ENCODE peak calls at places on chromosome 17, in four cellular contexts. T, D, V and O are unnamed samples.

GRCh38 chr17:64498308-64499203 is 1.7 kb upstream of the POLG2 start:
- DNase-seq in T (no peak), D (no peak), V (peak), O (no peak)

GRCh38 chr17:2058521-2059124 is 3.7 kb downstream of the HIC1 start:
- DNase-seq in T (peak), D (peak), V (peak), O (peak)

GRCh38 chr17:56866496-56866895 is 32.5 kb downstream of the DGKE start:
- DNase-seq in T (no peak), D (no peak), V (no peak), O (no peak)

GRCh38 chr17:62665599-62665998 is 38.1 kb downstream of the MRC2 start:
- DNase-seq in T (no peak), D (no peak), V (no peak), O (no peak)

GRCh38 chr17:57860414-57860999 is 10.7 kb upstream of the MRPS23 start:
- DNase-seq in T (no peak), D (no peak), V (no peak), O (no peak)

GRCh38 chr17:59899099-59899498 is 6.2 kb downstream of the RPS6KB1 start:
- DNase-seq in T (no peak), D (no peak), V (peak), O (no peak)

GRCh38 chr17:10702574-10702973 is 5.2 kb downstream of the ADPRM start:
- DNase-seq in T (peak), D (no peak), V (peak), O (no peak)

GRCh38 chr17:55159251-55159650 is 105.5 kb upstream of the HLF start:
- DNase-seq in T (peak), D (no peak), V (no peak), O (no peak)

GRCh38 chr17:67434061-67434525 is 57.0 kb downstream of the PITPNC1 start:
- DNase-seq in T (no peak), D (peak), V (peak), O (no peak)

GRCh38 chr17:18158022-18158600 is 25.5 kb upstream of the ALKBH5 start:
- DNase-seq in T (peak), D (peak), V (peak), O (peak)

GRCh38 chr17:1068356-1068755 is 71.4 kb downstream of the TIMM22 start:
- DNase-seq in T (no peak), D (no peak), V (no peak), O (no peak)

GRCh38 chr17:1221209-1221608 is 41.4 kb upstream of the ABR start:
- DNase-seq in T (no peak), D (no peak), V (no peak), O (no peak)

GRCh38 chr17:67390646-67391480 is 13.8 kb downstream of the PITPNC1 start:
- DNase-seq in T (peak), D (peak), V (peak), O (no peak)

GRCh38 chr17:59620064-59620359 is 317 bp downstream of the CLTC start:
- DNase-seq in T (no peak), D (no peak), V (no peak), O (no peak)

GRCh38 chr17:80124351-80124981 is 22.5 kb downstream of the EIF4A3 start:
- DNase-seq in T (peak), D (no peak), V (peak), O (peak)

GRCh38 chr17:35947156-35947585 is 3.7 kb upstream of the LYZL6 start:
- DNase-seq in T (peak), D (peak), V (peak), O (peak)

GRCh38 chr17:38598536-38598935 is 7.2 kb downstream of the SRCIN1 start:
- DNase-seq in T (peak), D (no peak), V (peak), O (no peak)

GRCh38 chr17:57935833-57936807 is 19.1 kb downstream of the CUEDC1 start:
- DNase-seq in T (peak), D (no peak), V (no peak), O (no peak)

GRCh38 chr17:309361-309888 is 43.2 kb downstream of the RPH3AL start:
- DNase-seq in T (no peak), D (no peak), V (peak), O (no peak)

GRCh38 chr17:32960815-32961214 is 30.8 kb upstream of the SPACA3 start:
- DNase-seq in T (no peak), D (no peak), V (no peak), O (no peak)

GRCh38 chr17:70254735-70255460 is 85.6 kb downstream of the KCNJ2 start:
- DNase-seq in T (peak), D (no peak), V (no peak), O (no peak)

GRCh38 chr17:82226170-82226808 is 2.6 kb upstream of the SLC16A3 start:
- DNase-seq in T (no peak), D (no peak), V (no peak), O (no peak)

GRCh38 chr17:83194761-83195329 is 115.4 kb downstream of the METRNL start:
- DNase-seq in T (peak), D (peak), V (no peak), O (peak)

GRCh38 chr17:16281351-16281750 is 64.3 kb downstream of the PIGL start:
- DNase-seq in T (peak), D (no peak), V (no peak), O (no peak)

GRCh38 chr17:79904865-79905264 is 65.6 kb upstream of the CBX4 start:
- DNase-seq in T (no peak), D (no peak), V (no peak), O (no peak)

GRCh38 chr17:63470116-63470515 is 6.7 kb upstream of the ACE start:
- DNase-seq in T (no peak), D (no peak), V (no peak), O (no peak)

GRCh38 chr17:2179615-2180295 is 123.8 kb downstream of the SMG6 start:
- DNase-seq in T (peak), D (peak), V (no peak), O (no peak)

GRCh38 chr17:75065562-75066151 is 18.6 kb downstream of the KCTD2 start:
- DNase-seq in T (no peak), D (no peak), V (peak), O (no peak)

GRCh38 chr17:75064460-75064859 is 17.4 kb downstream of the KCTD2 start:
- DNase-seq in T (no peak), D (no peak), V (no peak), O (no peak)

GRCh38 chr17:75063626-75064025 is 16.6 kb downstream of the KCTD2 start:
- DNase-seq in T (no peak), D (no peak), V (no peak), O (no peak)

GRCh38 chr17:75064040-75064439 is 17.0 kb downstream of the KCTD2 start:
- DNase-seq in T (no peak), D (no peak), V (no peak), O (no peak)

DNA sequence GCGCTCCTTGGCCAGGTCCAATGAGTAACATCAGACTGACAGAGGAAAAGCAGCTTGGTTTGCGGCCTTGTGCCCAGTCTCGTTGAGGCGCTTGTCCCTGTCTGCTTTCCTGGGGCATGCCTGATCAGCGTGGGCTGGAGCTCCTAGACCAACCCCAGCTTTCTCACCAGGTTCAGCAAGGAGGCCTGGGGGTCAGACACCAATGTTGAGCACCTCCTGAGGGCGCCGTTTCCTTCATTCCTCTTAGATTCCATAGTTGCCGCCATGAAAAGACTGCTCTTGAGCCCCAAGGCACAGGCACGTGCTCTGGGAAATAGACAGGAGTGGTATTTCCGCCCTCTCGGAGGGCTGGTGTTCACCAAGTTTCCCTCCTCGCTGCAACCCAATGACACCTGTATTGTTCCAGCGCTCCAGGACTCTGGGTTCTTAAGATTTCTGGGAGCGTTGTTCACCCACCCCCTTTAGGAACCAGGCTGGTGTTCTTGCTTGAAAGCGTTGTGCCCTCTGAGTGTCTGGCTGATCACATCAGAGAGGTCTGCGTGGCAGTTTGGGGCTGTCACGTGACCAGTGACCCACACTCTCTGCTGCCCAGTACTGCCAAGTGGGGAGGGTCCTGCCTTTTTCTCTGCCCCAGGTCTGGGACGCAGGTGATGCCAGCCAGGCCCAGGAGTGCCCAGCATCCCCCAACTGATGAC is 18.0 kb downstream of the KCTD2 start:
- DNase-seq in T (no peak), D (no peak), V (no peak), O (no peak)
- TF ChIP-seq CTCF in T (no peak), D (no peak), V (no peak), O (no peak)

DNA sequence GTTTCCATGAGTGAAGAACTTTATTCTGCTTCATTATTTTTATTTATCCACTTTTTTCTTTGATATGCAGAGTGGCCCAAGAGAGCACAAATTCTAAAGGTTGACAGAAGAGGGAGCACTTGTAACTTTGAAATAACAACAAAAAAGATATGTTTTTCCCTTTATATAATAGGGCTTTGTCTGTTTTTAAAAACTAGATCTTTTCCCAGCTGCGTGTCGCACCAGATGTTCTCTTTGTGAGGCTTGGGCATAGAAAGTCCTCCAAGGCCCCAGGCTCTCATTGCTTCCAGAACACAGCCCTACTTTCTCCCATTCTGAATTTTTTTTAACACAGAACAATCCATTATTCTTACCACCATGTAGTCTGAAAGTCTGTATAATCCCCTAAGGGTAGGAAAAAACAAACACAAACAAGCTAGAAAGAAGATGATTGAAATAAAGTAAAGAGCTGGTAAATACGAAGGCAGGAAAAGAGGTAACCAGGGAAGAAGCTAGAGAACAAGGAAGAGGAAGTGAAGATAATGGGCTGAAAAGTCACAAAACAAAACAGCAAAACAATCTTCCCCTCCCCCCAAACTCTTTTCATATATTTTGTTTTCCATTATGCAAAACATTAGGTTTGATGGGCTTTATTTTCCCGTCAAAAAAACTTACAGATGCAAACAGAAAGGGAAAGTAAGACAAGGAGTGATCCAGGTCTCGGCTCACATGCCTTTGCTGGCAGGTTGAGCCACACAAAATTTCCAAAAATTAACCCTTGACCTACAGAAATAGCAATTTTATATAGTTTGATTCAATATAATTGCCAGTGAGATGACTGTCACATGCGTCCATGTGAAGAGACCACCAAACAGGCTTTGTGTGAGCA is 160.3 kb downstream of the ABCA8 start:
- DNase-seq in T (peak), D (no peak), V (peak), O (no peak)
- TF ChIP-seq CTCF in T (peak), D (no peak), V (peak), O (no peak)

GRCh38 chr17:4558311-4558972 is 1.9 kb downstream of the GGT6 start:
- DNase-seq in T (no peak), D (no peak), V (no peak), O (no peak)

GRCh38 chr17:4562000-4562969 is 1.9 kb upstream of the GGT6 start:
- DNase-seq in T (no peak), D (no peak), V (no peak), O (no peak)

GRCh38 chr17:4559139-4559791 is 1.1 kb downstream of the GGT6 start:
- DNase-seq in T (no peak), D (no peak), V (no peak), O (no peak)

GRCh38 chr17:4559851-4560820 is at the start of gene GGT6:
- DNase-seq in T (no peak), D (no peak), V (no peak), O (no peak)

GRCh38 chr17:4560837-4561241 is 462 bp upstream of the GGT6 start:
- DNase-seq in T (no peak), D (no peak), V (no peak), O (no peak)
- TF ChIP-seq CTCF in T (no peak), D (no peak), V (no peak), O (no peak)

GRCh38 chr17:11980813-11981212 is 16.5 kb downstream of the ZNF18 start:
- DNase-seq in T (peak), D (no peak), V (no peak), O (no peak)

GRCh38 chr17:11981862-11982261 is 15.4 kb downstream of the ZNF18 start:
- DNase-seq in T (no peak), D (no peak), V (no peak), O (no peak)

GRCh38 chr17:11979795-11980194 is 17.5 kb downstream of the ZNF18 start:
- DNase-seq in T (no peak), D (no peak), V (no peak), O (no peak)
- TF ChIP-seq CTCF in T (no peak), D (no peak), V (no peak), O (no peak)

GRCh38 chr17:77470800-77471733 is 330.3 kb downstream of the SEC14L1 start:
- DNase-seq in T (peak), D (no peak), V (no peak), O (no peak)
- TF ChIP-seq CTCF in T (no peak), D (no peak), V (no peak), O (no peak)

DNA sequence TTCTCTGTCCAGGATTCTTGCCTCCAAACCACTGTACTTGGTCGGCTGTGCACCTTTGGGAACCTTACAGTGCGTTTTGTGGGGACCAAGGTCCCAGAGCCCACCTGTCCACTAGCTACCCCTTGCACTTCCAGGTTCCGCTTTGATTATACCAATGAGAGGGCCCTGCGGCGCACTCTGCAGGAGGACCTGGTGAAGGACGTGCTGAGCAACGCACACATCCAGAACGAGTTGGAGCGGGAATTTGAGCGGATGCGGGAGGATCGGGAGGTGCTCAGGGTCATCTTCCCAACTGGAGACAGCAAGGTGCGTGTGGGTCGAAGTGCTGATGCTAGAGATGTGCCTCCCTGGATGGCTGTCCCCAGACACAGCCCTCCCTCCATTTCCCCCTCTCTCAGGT is 18.8 kb downstream of the POLR2A start:
- DNase-seq in T (no peak), D (no peak), V (no peak), O (no peak)
- TF ChIP-seq CTCF in T (peak), D (no peak), V (peak), O (no peak)

GRCh38 chr17:6574689-6575595 is 18.6 kb upstream of the PITPNM3 start:
- DNase-seq in T (peak), D (peak), V (peak), O (no peak)
- TF ChIP-seq CTCF in T (no peak), D (no peak), V (no peak), O (no peak)